ENCODE peak calls at places on chromosomes 16 and 17, in four cellular contexts. M, L, C and G are unnamed samples.

GRCh38 chr16:18943414-18943813 is 17.2 kb upstream of the SMG1 start:
- DNase-seq in C (no peak), M (no peak), L (no peak), G (no peak)

GRCh38 chr16:78469787-78470186 is 370.3 kb downstream of the WWOX start:
- DNase-seq in L (no peak), M (no peak), C (no peak), G (no peak)

GRCh38 chr17:21250719-21251305 is 2.4 kb downstream of the NATD1 start:
- DNase-seq in L (no peak), M (no peak), C (no peak), G (no peak)

GRCh38 chr16:35908942-35909341 is 2449.5 kb downstream of the TP53TG3F start:
- DNase-seq in C (no peak), M (no peak), L (no peak), G (no peak)

GRCh38 chr16:80147021-80147680 is 393.6 kb upstream of the DYNLRB2 start:
- DNase-seq in M (peak; percentile 23), L (no peak), C (no peak), G (no peak)

GRCh38 chr16:4852221-4852872 is 5.1 kb downstream of the UBN1 start:
- DNase-seq in C (no peak), L (no peak), M (no peak), G (no peak)

GRCh38 chr16:12484987-12485386 is 318.7 kb downstream of the CPPED1 start:
- DNase-seq in C (no peak), L (no peak), M (no peak), G (no peak)

GRCh38 chr17:46785696-46786095 is 32.8 kb downstream of the WNT3 start:
- DNase-seq in C (no peak), L (no peak), M (no peak), G (no peak)

GRCh38 chr16:70520612-70521297 is 2.6 kb downstream of the COG4 start:
- DNase-seq in C (no peak), M (peak; percentile 60), L (no peak), G (peak; percentile 21)

GRCh38 chr16:68235882-68236803 is at the start of gene ESRP2:
- DNase-seq in L (peak; percentile 89), M (no peak), C (no peak), G (peak; percentile 82)

GRCh38 chr16:29905668-29906067 is 5.4 kb downstream of the ASPHD1 start:
- DNase-seq in M (no peak), L (no peak), C (no peak), G (no peak)

GRCh38 chr16:83400234-83400633 is 407.5 kb upstream of the HSBP1 start:
- DNase-seq in L (peak; percentile 52), M (no peak), C (no peak), G (no peak)

GRCh38 chr17:29959658-29960337 is 18.4 kb downstream of the EFCAB5 start:
- DNase-seq in C (no peak), M (no peak), L (no peak), G (no peak)

GRCh38 chr16:65842067-65842466 is 524.4 kb upstream of the CDH5 start:
- DNase-seq in M (no peak), C (no peak), L (no peak), G (no peak)

GRCh38 chr17:28567604-28568003 is 3.7 kb downstream of the PIGS start:
- DNase-seq in C (no peak), M (no peak), L (no peak), G (peak; percentile 65)

GRCh38 chr17:62987136-62987535 is 21.1 kb downstream of the TANC2 start:
- DNase-seq in M (no peak), C (no peak), L (peak; percentile 73), G (no peak)
- TF ChIP-seq CTCF in M (peak; percentile 14), C (no peak), L (peak; percentile 84), G (no peak)

GRCh38 chr16:88455610-88456355 is 2.7 kb downstream of the ZFPM1 start:
- DNase-seq in L (peak; percentile 67), M (no peak), C (peak; percentile 84), G (peak; percentile 93)

GRCh38 chr16:88452485-88453216 is 429 bp upstream of the ZFPM1 start:
- DNase-seq in C (peak; percentile 100), L (peak; percentile 99), M (peak; percentile 56), G (peak; percentile 100)

GRCh38 chr16:88453217-88453531 is at the start of gene ZFPM1:
- DNase-seq in L (no peak), M (no peak), C (no peak), G (no peak)

GRCh38 chr16:88453621-88454314 is 688 bp downstream of the ZFPM1 start:
- DNase-seq in M (no peak), C (peak; percentile 56), L (no peak), G (no peak)

GRCh38 chr16:88454315-88455057 is 1.4 kb downstream of the ZFPM1 start:
- DNase-seq in C (peak; percentile 58), L (peak; percentile 61), M (no peak), G (peak; percentile 63)
- TF ChIP-seq CTCF in C (no peak), L (no peak), M (no peak), G (no peak)

DNA sequence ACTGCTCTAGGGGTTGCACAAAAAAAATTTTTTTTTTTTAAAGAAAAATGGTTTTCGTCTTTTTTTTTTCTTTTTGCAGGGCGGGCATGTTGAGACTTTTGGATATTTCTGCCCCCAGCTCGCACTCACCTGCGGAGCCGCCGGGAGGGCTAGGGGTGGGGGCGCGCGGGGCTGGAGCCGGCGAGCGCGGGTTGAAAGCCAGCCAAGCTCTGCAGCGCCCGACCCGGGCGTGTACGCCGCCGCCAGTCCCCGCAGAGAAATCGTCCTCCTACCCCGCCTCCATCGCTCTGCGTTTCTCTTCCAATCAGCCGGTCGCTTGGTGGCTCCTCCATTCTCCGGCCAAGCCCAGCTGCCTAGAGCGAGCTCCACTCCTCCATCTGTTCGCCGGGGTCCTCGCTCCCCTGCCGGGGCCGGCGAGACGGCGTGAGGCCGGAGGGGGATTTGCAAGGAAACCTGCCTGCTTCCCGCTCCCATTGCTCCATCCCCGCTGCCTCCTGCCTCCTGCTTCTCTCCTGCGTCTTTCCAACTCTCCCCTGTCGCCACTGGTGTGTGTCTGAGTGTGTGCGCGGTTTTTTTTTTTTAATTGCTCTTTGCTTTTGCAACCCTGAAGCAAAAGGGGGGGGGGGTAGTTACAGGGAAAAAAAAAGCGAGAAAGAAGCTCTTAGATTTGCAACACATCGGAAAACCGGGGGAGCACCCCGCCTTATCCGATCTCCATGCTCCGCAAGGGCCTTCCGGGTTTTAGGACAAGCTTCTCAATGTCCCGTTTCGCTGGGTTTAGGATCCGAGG is 1.8 kb upstream of the UBTF start:
- DNase-seq in L (peak; percentile 84), C (peak; percentile 63), M (no peak), G (peak; percentile 86)
- TF ChIP-seq CTCF in L (no peak), C (no peak), M (no peak), G (no peak)

DNA sequence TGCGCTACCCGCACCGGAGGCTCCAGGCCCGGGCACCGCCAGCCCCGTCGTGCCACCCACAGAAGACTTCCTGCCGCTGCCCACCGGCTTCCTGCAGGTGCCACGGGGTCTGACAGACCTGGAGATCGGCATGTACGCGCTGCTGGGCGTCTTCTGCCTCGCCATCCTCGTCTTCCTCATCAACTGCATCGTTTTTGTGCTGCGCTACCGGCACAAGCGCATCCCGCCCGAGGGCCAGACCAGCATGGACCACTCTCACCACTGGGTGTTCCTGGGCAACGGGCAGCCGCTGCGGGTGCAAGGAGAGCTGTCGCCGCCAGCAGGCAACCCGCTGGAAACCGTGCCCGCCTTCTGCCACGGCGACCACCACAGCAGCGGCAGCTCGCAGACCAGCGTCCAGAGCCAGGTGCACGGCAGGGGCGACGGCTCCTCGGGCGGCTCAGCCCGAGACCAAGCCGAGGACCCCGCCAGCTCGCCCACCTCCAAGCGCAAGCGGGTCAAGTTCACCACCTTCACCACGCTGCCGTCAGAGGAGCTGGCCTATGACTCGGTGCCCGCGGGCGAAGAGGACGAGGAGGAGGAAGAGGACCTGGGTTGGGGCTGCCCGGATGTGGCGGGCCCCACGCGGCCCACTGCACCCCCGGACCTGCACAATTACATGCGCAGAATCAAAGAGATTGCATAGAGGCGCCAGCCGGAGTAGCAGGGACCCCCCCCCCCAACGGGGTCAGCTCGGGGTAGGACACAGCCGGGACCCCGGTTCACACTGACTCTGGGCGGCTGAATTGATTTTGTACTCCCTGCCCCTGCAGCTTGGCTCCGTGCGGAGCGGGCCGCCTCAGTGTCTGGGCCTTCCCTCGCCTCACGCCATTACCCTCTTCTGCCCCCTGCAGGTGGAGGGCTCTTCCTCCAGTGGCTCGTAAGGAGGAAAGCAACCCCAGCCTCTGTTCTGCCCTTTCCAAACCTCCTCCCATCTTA is 58.5 kb downstream of the TMEM132E start:
- DNase-seq in C (peak; percentile 71), M (peak; percentile 25), L (peak; percentile 89), G (peak; percentile 86)
- TF ChIP-seq CTCF in C (peak; percentile 87), M (peak; percentile 96), L (peak; percentile 92), G (peak; percentile 70)

GRCh38 chr17:74290340-74290739 is 16.3 kb downstream of the DNAI2 start:
- DNase-seq in L (no peak), C (no peak), M (no peak), G (no peak)
- TF ChIP-seq CTCF in L (peak; percentile 29), C (no peak), M (no peak), G (no peak)

DNA sequence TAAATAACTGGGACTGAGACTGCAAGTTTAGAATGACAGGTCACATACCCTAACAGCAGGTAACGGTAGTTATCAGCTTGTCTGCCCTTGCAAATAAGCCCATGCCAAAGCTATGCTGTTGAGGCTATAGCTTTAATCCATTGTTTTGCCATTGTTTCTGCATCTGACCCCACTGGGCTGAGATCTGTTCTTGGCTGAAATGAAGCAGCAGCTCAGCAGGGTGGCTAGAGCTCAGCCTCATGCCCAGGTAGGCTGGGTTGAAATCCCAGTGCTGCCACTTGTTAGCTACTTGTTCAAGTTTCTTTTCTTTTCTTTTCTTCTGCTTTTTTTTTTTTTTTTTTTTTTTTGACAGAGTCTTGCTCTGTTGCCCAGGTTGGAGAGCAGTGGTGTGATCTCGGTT is 40.1 kb downstream of the NKD1 start:
- DNase-seq in C (no peak), L (no peak), M (no peak), G (no peak)
- TF ChIP-seq CTCF in C (no peak), L (no peak), M (no peak), G (no peak)

GRCh38 chr16:88349153-88349902 is 33.4 kb upstream of the ZNF469 start:
- DNase-seq in C (no peak), L (no peak), M (no peak), G (no peak)

GRCh38 chr16:88349903-88350900 is 32.6 kb upstream of the ZNF469 start:
- DNase-seq in C (no peak), L (no peak), M (no peak), G (no peak)

GRCh38 chr16:88352261-88353200 is 30.2 kb upstream of the ZNF469 start:
- DNase-seq in L (no peak), M (no peak), C (no peak), G (no peak)

GRCh38 chr16:88351521-88352101 is 31.1 kb upstream of the ZNF469 start:
- DNase-seq in L (no peak), C (no peak), M (no peak), G (no peak)

GRCh38 chr16:88350922-88351321 is 31.8 kb upstream of the ZNF469 start:
- DNase-seq in L (no peak), C (no peak), M (no peak), G (no peak)
- TF ChIP-seq CTCF in L (no peak), C (no peak), M (no peak), G (no peak)

DNA sequence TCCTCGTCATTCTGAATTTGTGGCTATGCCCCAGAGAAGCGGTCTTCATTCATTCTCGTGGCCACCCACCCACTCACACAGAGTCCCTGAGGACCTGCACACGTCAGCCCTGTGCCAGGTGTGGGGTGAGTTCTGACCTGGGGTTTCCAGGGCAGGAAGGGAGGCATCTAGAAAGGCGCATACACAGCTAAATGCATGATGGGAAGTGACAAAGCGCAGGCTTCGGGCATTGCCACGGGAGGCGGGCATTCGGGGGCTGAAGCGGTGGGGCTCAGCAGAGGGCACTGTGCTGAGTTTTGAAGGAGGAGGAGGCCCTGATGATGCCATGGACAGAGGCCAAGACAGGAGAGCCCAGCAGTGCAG is 10.9 kb downstream of the UBALD2 start:
- DNase-seq in M (no peak), L (no peak), C (no peak), G (no peak)
- TF ChIP-seq CTCF in M (no peak), L (no peak), C (no peak), G (no peak)